ENCODE peak calls at places on chromosomes 4 and X, in six cellular contexts. One of them, this sample, is unnamed.

GRCh38 chr4:110823251-110823650 is 200.4 kb upstream of the PITX2 start:
- DNase-seq in stimulated activated naive B cell treated with anti-CD40 and anti-IgM and Interleukin-4, amounts not matched to agents 10 μg/mL and 1 μg/mL and 100 μg/mL, for 72 hours: no peak
- DNase-seq in T-helper 1 cell: no peak
- DNase-seq in left ventricle myocardium superior: no peak
- DNase-seq in mucosa of gallbladder: no peak
- DNase-seq in stimulated activated CD4-positive, alpha-beta T cell treated with anti-CD3 and anti-CD28 coated beads, TNF-alpha, amount 100 ng/mL, for 24 hours: no peak
- DNase-seq in this sample: no peak

GRCh38 chr4:152686452-152687013 is 6.7 kb upstream of the TMEM154 start:
- DNase-seq in stimulated activated naive B cell treated with anti-CD40 and anti-IgM and Interleukin-4, amounts not matched to agents 10 μg/mL and 1 μg/mL and 100 μg/mL, for 72 hours: no peak
- DNase-seq in T-helper 1 cell: no peak
- DNase-seq in left ventricle myocardium superior: no peak
- DNase-seq in mucosa of gallbladder: no peak
- DNase-seq in stimulated activated CD4-positive, alpha-beta T cell treated with anti-CD3 and anti-CD28 coated beads, TNF-alpha, amount 100 ng/mL, for 24 hours: no peak
- DNase-seq in this sample: no peak

GRCh38 chrX:39734174-39734776 is 363.5 kb downstream of the BCOR start:
- DNase-seq in stimulated activated naive B cell treated with anti-CD40 and anti-IgM and Interleukin-4, amounts not matched to agents 10 μg/mL and 1 μg/mL and 100 μg/mL, for 72 hours: no peak
- DNase-seq in T-helper 1 cell: no peak
- DNase-seq in left ventricle myocardium superior: no peak
- DNase-seq in mucosa of gallbladder: no peak
- DNase-seq in stimulated activated CD4-positive, alpha-beta T cell treated with anti-CD3 and anti-CD28 coated beads, TNF-alpha, amount 100 ng/mL, for 24 hours: no peak
- DNase-seq in this sample: no peak

GRCh38 chr4:132266374-132266773 is 882.7 kb upstream of the PCDH10 start:
- DNase-seq in stimulated activated naive B cell treated with anti-CD40 and anti-IgM and Interleukin-4, amounts not matched to agents 10 μg/mL and 1 μg/mL and 100 μg/mL, for 72 hours: no peak
- DNase-seq in T-helper 1 cell: no peak
- DNase-seq in left ventricle myocardium superior: no peak
- DNase-seq in mucosa of gallbladder: no peak
- DNase-seq in stimulated activated CD4-positive, alpha-beta T cell treated with anti-CD3 and anti-CD28 coated beads, TNF-alpha, amount 100 ng/mL, for 24 hours: no peak
- DNase-seq in this sample: no peak

GRCh38 chrX:16567681-16568080 is 82.3 kb upstream of the S100G start:
- DNase-seq in stimulated activated naive B cell treated with anti-CD40 and anti-IgM and Interleukin-4, amounts not matched to agents 10 μg/mL and 1 μg/mL and 100 μg/mL, for 72 hours: no peak
- DNase-seq in T-helper 1 cell: no peak
- DNase-seq in left ventricle myocardium superior: no peak
- DNase-seq in mucosa of gallbladder: no peak
- DNase-seq in stimulated activated CD4-positive, alpha-beta T cell treated with anti-CD3 and anti-CD28 coated beads, TNF-alpha, amount 100 ng/mL, for 24 hours: no peak
- DNase-seq in this sample: no peak

GRCh38 chrX:151745651-151746050 is 11.1 kb downstream of the CNGA2 start:
- DNase-seq in stimulated activated naive B cell treated with anti-CD40 and anti-IgM and Interleukin-4, amounts not matched to agents 10 μg/mL and 1 μg/mL and 100 μg/mL, for 72 hours: no peak
- DNase-seq in T-helper 1 cell: no peak
- DNase-seq in left ventricle myocardium superior: no peak
- DNase-seq in mucosa of gallbladder: no peak
- DNase-seq in stimulated activated CD4-positive, alpha-beta T cell treated with anti-CD3 and anti-CD28 coated beads, TNF-alpha, amount 100 ng/mL, for 24 hours: no peak
- DNase-seq in this sample: no peak

GRCh38 chrX:39609941-39610340 is 487.8 kb downstream of the BCOR start:
- DNase-seq in stimulated activated naive B cell treated with anti-CD40 and anti-IgM and Interleukin-4, amounts not matched to agents 10 μg/mL and 1 μg/mL and 100 μg/mL, for 72 hours: no peak
- DNase-seq in T-helper 1 cell: no peak
- DNase-seq in left ventricle myocardium superior: no peak
- DNase-seq in mucosa of gallbladder: no peak
- DNase-seq in stimulated activated CD4-positive, alpha-beta T cell treated with anti-CD3 and anti-CD28 coated beads, TNF-alpha, amount 100 ng/mL, for 24 hours: no peak
- DNase-seq in this sample: no peak

GRCh38 chr4:147361726-147362125 is 119.2 kb upstream of the EDNRA start:
- DNase-seq in stimulated activated naive B cell treated with anti-CD40 and anti-IgM and Interleukin-4, amounts not matched to agents 10 μg/mL and 1 μg/mL and 100 μg/mL, for 72 hours: no peak
- DNase-seq in T-helper 1 cell: no peak
- DNase-seq in left ventricle myocardium superior: no peak
- DNase-seq in mucosa of gallbladder: peak; percentile 78
- DNase-seq in stimulated activated CD4-positive, alpha-beta T cell treated with anti-CD3 and anti-CD28 coated beads, TNF-alpha, amount 100 ng/mL, for 24 hours: no peak
- DNase-seq in this sample: peak; percentile 21

GRCh38 chr4:915595-915994 is 16.5 kb downstream of the GAK start:
- DNase-seq in stimulated activated naive B cell treated with anti-CD40 and anti-IgM and Interleukin-4, amounts not matched to agents 10 μg/mL and 1 μg/mL and 100 μg/mL, for 72 hours: no peak
- DNase-seq in T-helper 1 cell: no peak
- DNase-seq in left ventricle myocardium superior: no peak
- DNase-seq in mucosa of gallbladder: no peak
- DNase-seq in stimulated activated CD4-positive, alpha-beta T cell treated with anti-CD3 and anti-CD28 coated beads, TNF-alpha, amount 100 ng/mL, for 24 hours: no peak
- DNase-seq in this sample: no peak

GRCh38 chr4:41213563-41214157 is 682 bp downstream of the APBB2 start:
- DNase-seq in stimulated activated naive B cell treated with anti-CD40 and anti-IgM and Interleukin-4, amounts not matched to agents 10 μg/mL and 1 μg/mL and 100 μg/mL, for 72 hours: no peak
- DNase-seq in T-helper 1 cell: no peak
- DNase-seq in left ventricle myocardium superior: peak; percentile 54
- DNase-seq in mucosa of gallbladder: no peak
- DNase-seq in stimulated activated CD4-positive, alpha-beta T cell treated with anti-CD3 and anti-CD28 coated beads, TNF-alpha, amount 100 ng/mL, for 24 hours: no peak
- DNase-seq in this sample: peak; percentile 27

GRCh38 chrX:41265615-41266014 is 68.3 kb upstream of the DDX3X start:
- DNase-seq in stimulated activated naive B cell treated with anti-CD40 and anti-IgM and Interleukin-4, amounts not matched to agents 10 μg/mL and 1 μg/mL and 100 μg/mL, for 72 hours: peak; percentile 17
- DNase-seq in T-helper 1 cell: no peak
- DNase-seq in left ventricle myocardium superior: no peak
- DNase-seq in mucosa of gallbladder: peak; percentile 25
- DNase-seq in stimulated activated CD4-positive, alpha-beta T cell treated with anti-CD3 and anti-CD28 coated beads, TNF-alpha, amount 100 ng/mL, for 24 hours: no peak
- DNase-seq in this sample: no peak

GRCh38 chrX:94961730-94962129 is 1287.7 kb downstream of the FAM133A start:
- DNase-seq in stimulated activated naive B cell treated with anti-CD40 and anti-IgM and Interleukin-4, amounts not matched to agents 10 μg/mL and 1 μg/mL and 100 μg/mL, for 72 hours: no peak
- DNase-seq in T-helper 1 cell: no peak
- DNase-seq in left ventricle myocardium superior: no peak
- DNase-seq in mucosa of gallbladder: no peak
- DNase-seq in stimulated activated CD4-positive, alpha-beta T cell treated with anti-CD3 and anti-CD28 coated beads, TNF-alpha, amount 100 ng/mL, for 24 hours: no peak
- DNase-seq in this sample: no peak

GRCh38 chrX:42524374-42524773 is 253.6 kb downstream of the PPP1R2C start:
- DNase-seq in stimulated activated naive B cell treated with anti-CD40 and anti-IgM and Interleukin-4, amounts not matched to agents 10 μg/mL and 1 μg/mL and 100 μg/mL, for 72 hours: no peak
- DNase-seq in T-helper 1 cell: no peak
- DNase-seq in left ventricle myocardium superior: no peak
- DNase-seq in mucosa of gallbladder: no peak
- DNase-seq in stimulated activated CD4-positive, alpha-beta T cell treated with anti-CD3 and anti-CD28 coated beads, TNF-alpha, amount 100 ng/mL, for 24 hours: no peak
- DNase-seq in this sample: no peak

GRCh38 chrX:119230850-119231249 is 5.2 kb upstream of the PGRMC1 start:
- DNase-seq in stimulated activated naive B cell treated with anti-CD40 and anti-IgM and Interleukin-4, amounts not matched to agents 10 μg/mL and 1 μg/mL and 100 μg/mL, for 72 hours: no peak
- DNase-seq in T-helper 1 cell: no peak
- DNase-seq in left ventricle myocardium superior: no peak
- DNase-seq in mucosa of gallbladder: no peak
- DNase-seq in stimulated activated CD4-positive, alpha-beta T cell treated with anti-CD3 and anti-CD28 coated beads, TNF-alpha, amount 100 ng/mL, for 24 hours: no peak
- DNase-seq in this sample: no peak

GRCh38 chr4:106809083-106809482 is 227.0 kb downstream of the DKK2 start:
- DNase-seq in stimulated activated naive B cell treated with anti-CD40 and anti-IgM and Interleukin-4, amounts not matched to agents 10 μg/mL and 1 μg/mL and 100 μg/mL, for 72 hours: no peak
- DNase-seq in T-helper 1 cell: no peak
- DNase-seq in left ventricle myocardium superior: no peak
- DNase-seq in mucosa of gallbladder: no peak
- DNase-seq in stimulated activated CD4-positive, alpha-beta T cell treated with anti-CD3 and anti-CD28 coated beads, TNF-alpha, amount 100 ng/mL, for 24 hours: no peak
- DNase-seq in this sample: no peak

GRCh38 chrX:119667111-119667928 is 25.6 kb downstream of the SEPTIN6 start:
- DNase-seq in stimulated activated naive B cell treated with anti-CD40 and anti-IgM and Interleukin-4, amounts not matched to agents 10 μg/mL and 1 μg/mL and 100 μg/mL, for 72 hours: no peak
- DNase-seq in T-helper 1 cell: no peak
- DNase-seq in left ventricle myocardium superior: peak; percentile 45
- DNase-seq in mucosa of gallbladder: no peak
- DNase-seq in stimulated activated CD4-positive, alpha-beta T cell treated with anti-CD3 and anti-CD28 coated beads, TNF-alpha, amount 100 ng/mL, for 24 hours: no peak
- DNase-seq in this sample: no peak

GRCh38 chrX:113059714-113060113 is 219.1 kb upstream of the AMOT start:
- DNase-seq in stimulated activated naive B cell treated with anti-CD40 and anti-IgM and Interleukin-4, amounts not matched to agents 10 μg/mL and 1 μg/mL and 100 μg/mL, for 72 hours: no peak
- DNase-seq in T-helper 1 cell: no peak
- DNase-seq in left ventricle myocardium superior: peak; percentile 22
- DNase-seq in mucosa of gallbladder: no peak
- DNase-seq in stimulated activated CD4-positive, alpha-beta T cell treated with anti-CD3 and anti-CD28 coated beads, TNF-alpha, amount 100 ng/mL, for 24 hours: no peak
- DNase-seq in this sample: no peak

GRCh38 chr4:19727141-19727540 is 524.6 kb upstream of the SLIT2 start:
- DNase-seq in stimulated activated naive B cell treated with anti-CD40 and anti-IgM and Interleukin-4, amounts not matched to agents 10 μg/mL and 1 μg/mL and 100 μg/mL, for 72 hours: no peak
- DNase-seq in T-helper 1 cell: no peak
- DNase-seq in left ventricle myocardium superior: no peak
- DNase-seq in mucosa of gallbladder: no peak
- DNase-seq in stimulated activated CD4-positive, alpha-beta T cell treated with anti-CD3 and anti-CD28 coated beads, TNF-alpha, amount 100 ng/mL, for 24 hours: no peak
- DNase-seq in this sample: no peak

GRCh38 chr4:139986621-139987510 is 167.1 kb downstream of the MAML3 start:
- DNase-seq in stimulated activated naive B cell treated with anti-CD40 and anti-IgM and Interleukin-4, amounts not matched to agents 10 μg/mL and 1 μg/mL and 100 μg/mL, for 72 hours: no peak
- DNase-seq in T-helper 1 cell: no peak
- DNase-seq in left ventricle myocardium superior: no peak
- DNase-seq in mucosa of gallbladder: no peak
- DNase-seq in stimulated activated CD4-positive, alpha-beta T cell treated with anti-CD3 and anti-CD28 coated beads, TNF-alpha, amount 100 ng/mL, for 24 hours: no peak
- DNase-seq in this sample: no peak

GRCh38 chr4:52298444-52298843 is 247.3 kb downstream of the SPATA18 start:
- DNase-seq in stimulated activated naive B cell treated with anti-CD40 and anti-IgM and Interleukin-4, amounts not matched to agents 10 μg/mL and 1 μg/mL and 100 μg/mL, for 72 hours: no peak
- DNase-seq in T-helper 1 cell: no peak
- DNase-seq in left ventricle myocardium superior: no peak
- DNase-seq in mucosa of gallbladder: no peak
- DNase-seq in stimulated activated CD4-positive, alpha-beta T cell treated with anti-CD3 and anti-CD28 coated beads, TNF-alpha, amount 100 ng/mL, for 24 hours: no peak
- DNase-seq in this sample: no peak

GRCh38 chr4:74284074-74284473 is 24.2 kb upstream of the EPGN start:
- DNase-seq in stimulated activated naive B cell treated with anti-CD40 and anti-IgM and Interleukin-4, amounts not matched to agents 10 μg/mL and 1 μg/mL and 100 μg/mL, for 72 hours: no peak
- DNase-seq in T-helper 1 cell: no peak
- DNase-seq in left ventricle myocardium superior: no peak
- DNase-seq in mucosa of gallbladder: no peak
- DNase-seq in stimulated activated CD4-positive, alpha-beta T cell treated with anti-CD3 and anti-CD28 coated beads, TNF-alpha, amount 100 ng/mL, for 24 hours: no peak
- DNase-seq in this sample: no peak

GRCh38 chrX:153974003-153974725 is 1.6 kb downstream of the TMEM187 start:
- DNase-seq in stimulated activated naive B cell treated with anti-CD40 and anti-IgM and Interleukin-4, amounts not matched to agents 10 μg/mL and 1 μg/mL and 100 μg/mL, for 72 hours: no peak
- DNase-seq in T-helper 1 cell: no peak
- DNase-seq in left ventricle myocardium superior: no peak
- DNase-seq in mucosa of gallbladder: no peak
- DNase-seq in stimulated activated CD4-positive, alpha-beta T cell treated with anti-CD3 and anti-CD28 coated beads, TNF-alpha, amount 100 ng/mL, for 24 hours: no peak
- DNase-seq in this sample: peak; percentile 64

GRCh38 chr4:2942532-2943363 is 20.5 kb downstream of the NOP14 start:
- DNase-seq in stimulated activated naive B cell treated with anti-CD40 and anti-IgM and Interleukin-4, amounts not matched to agents 10 μg/mL and 1 μg/mL and 100 μg/mL, for 72 hours: no peak
- DNase-seq in T-helper 1 cell: no peak
- DNase-seq in left ventricle myocardium superior: no peak
- DNase-seq in mucosa of gallbladder: no peak
- DNase-seq in stimulated activated CD4-positive, alpha-beta T cell treated with anti-CD3 and anti-CD28 coated beads, TNF-alpha, amount 100 ng/mL, for 24 hours: no peak
- DNase-seq in this sample: no peak

GRCh38 chr4:181350578-181351420 is 892.4 kb upstream of the TENM3 start:
- DNase-seq in stimulated activated naive B cell treated with anti-CD40 and anti-IgM and Interleukin-4, amounts not matched to agents 10 μg/mL and 1 μg/mL and 100 μg/mL, for 72 hours: no peak
- DNase-seq in T-helper 1 cell: no peak
- DNase-seq in left ventricle myocardium superior: no peak
- DNase-seq in mucosa of gallbladder: no peak
- DNase-seq in stimulated activated CD4-positive, alpha-beta T cell treated with anti-CD3 and anti-CD28 coated beads, TNF-alpha, amount 100 ng/mL, for 24 hours: no peak
- DNase-seq in this sample: no peak

GRCh38 chr4:30719363-30720020 is 677 bp upstream of the PCDH7 start:
- DNase-seq in stimulated activated naive B cell treated with anti-CD40 and anti-IgM and Interleukin-4, amounts not matched to agents 10 μg/mL and 1 μg/mL and 100 μg/mL, for 72 hours: no peak
- DNase-seq in T-helper 1 cell: no peak
- DNase-seq in left ventricle myocardium superior: peak; percentile 75
- DNase-seq in mucosa of gallbladder: peak; percentile 51
- DNase-seq in stimulated activated CD4-positive, alpha-beta T cell treated with anti-CD3 and anti-CD28 coated beads, TNF-alpha, amount 100 ng/mL, for 24 hours: no peak
- DNase-seq in this sample: no peak

GRCh38 chrX:111519215-111519614 is 7.8 kb downstream of the SERTM2 start:
- DNase-seq in stimulated activated naive B cell treated with anti-CD40 and anti-IgM and Interleukin-4, amounts not matched to agents 10 μg/mL and 1 μg/mL and 100 μg/mL, for 72 hours: no peak
- DNase-seq in T-helper 1 cell: no peak
- DNase-seq in left ventricle myocardium superior: no peak
- DNase-seq in mucosa of gallbladder: no peak
- DNase-seq in stimulated activated CD4-positive, alpha-beta T cell treated with anti-CD3 and anti-CD28 coated beads, TNF-alpha, amount 100 ng/mL, for 24 hours: no peak
- DNase-seq in this sample: no peak

GRCh38 chr4:137541181-137541580 is 8.9 kb upstream of the PCDH18 start:
- DNase-seq in stimulated activated naive B cell treated with anti-CD40 and anti-IgM and Interleukin-4, amounts not matched to agents 10 μg/mL and 1 μg/mL and 100 μg/mL, for 72 hours: no peak
- DNase-seq in T-helper 1 cell: no peak
- DNase-seq in left ventricle myocardium superior: no peak
- DNase-seq in mucosa of gallbladder: no peak
- DNase-seq in stimulated activated CD4-positive, alpha-beta T cell treated with anti-CD3 and anti-CD28 coated beads, TNF-alpha, amount 100 ng/mL, for 24 hours: no peak
- DNase-seq in this sample: no peak

GRCh38 chrX:16212024-16212423 is 44.7 kb downstream of the MAGEB17 start:
- DNase-seq in stimulated activated naive B cell treated with anti-CD40 and anti-IgM and Interleukin-4, amounts not matched to agents 10 μg/mL and 1 μg/mL and 100 μg/mL, for 72 hours: no peak
- DNase-seq in T-helper 1 cell: no peak
- DNase-seq in left ventricle myocardium superior: no peak
- DNase-seq in mucosa of gallbladder: no peak
- DNase-seq in stimulated activated CD4-positive, alpha-beta T cell treated with anti-CD3 and anti-CD28 coated beads, TNF-alpha, amount 100 ng/mL, for 24 hours: no peak
- DNase-seq in this sample: peak; percentile 13

GRCh38 chr4:126533176-126533575 is 1099.6 kb upstream of the INTU start:
- DNase-seq in stimulated activated naive B cell treated with anti-CD40 and anti-IgM and Interleukin-4, amounts not matched to agents 10 μg/mL and 1 μg/mL and 100 μg/mL, for 72 hours: no peak
- DNase-seq in T-helper 1 cell: no peak
- DNase-seq in left ventricle myocardium superior: no peak
- DNase-seq in mucosa of gallbladder: no peak
- DNase-seq in stimulated activated CD4-positive, alpha-beta T cell treated with anti-CD3 and anti-CD28 coated beads, TNF-alpha, amount 100 ng/mL, for 24 hours: no peak
- DNase-seq in this sample: no peak

GRCh38 chrX:47247206-47247998 is 14.6 kb downstream of the USP11 start:
- DNase-seq in stimulated activated naive B cell treated with anti-CD40 and anti-IgM and Interleukin-4, amounts not matched to agents 10 μg/mL and 1 μg/mL and 100 μg/mL, for 72 hours: no peak
- DNase-seq in T-helper 1 cell: no peak
- DNase-seq in left ventricle myocardium superior: no peak
- DNase-seq in mucosa of gallbladder: no peak
- DNase-seq in stimulated activated CD4-positive, alpha-beta T cell treated with anti-CD3 and anti-CD28 coated beads, TNF-alpha, amount 100 ng/mL, for 24 hours: no peak
- DNase-seq in this sample: no peak

GRCh38 chr4:3303840-3304715 is 11.3 kb downstream of the RGS12 start:
- DNase-seq in stimulated activated naive B cell treated with anti-CD40 and anti-IgM and Interleukin-4, amounts not matched to agents 10 μg/mL and 1 μg/mL and 100 μg/mL, for 72 hours: no peak
- DNase-seq in T-helper 1 cell: no peak
- DNase-seq in left ventricle myocardium superior: no peak
- DNase-seq in mucosa of gallbladder: no peak
- DNase-seq in stimulated activated CD4-positive, alpha-beta T cell treated with anti-CD3 and anti-CD28 coated beads, TNF-alpha, amount 100 ng/mL, for 24 hours: no peak
- DNase-seq in this sample: no peak

GRCh38 chrX:66200855-66201795 is 37.1 kb downstream of the HEPH start:
- DNase-seq in stimulated activated naive B cell treated with anti-CD40 and anti-IgM and Interleukin-4, amounts not matched to agents 10 μg/mL and 1 μg/mL and 100 μg/mL, for 72 hours: no peak
- DNase-seq in T-helper 1 cell: no peak
- DNase-seq in left ventricle myocardium superior: no peak
- DNase-seq in mucosa of gallbladder: no peak
- DNase-seq in stimulated activated CD4-positive, alpha-beta T cell treated with anti-CD3 and anti-CD28 coated beads, TNF-alpha, amount 100 ng/mL, for 24 hours: no peak
- DNase-seq in this sample: no peak

GRCh38 chrX:154296731-154297130 is 1.1 kb downstream of the TKTL1 start:
- DNase-seq in stimulated activated naive B cell treated with anti-CD40 and anti-IgM and Interleukin-4, amounts not matched to agents 10 μg/mL and 1 μg/mL and 100 μg/mL, for 72 hours: no peak
- DNase-seq in T-helper 1 cell: no peak
- DNase-seq in left ventricle myocardium superior: no peak
- DNase-seq in mucosa of gallbladder: no peak
- DNase-seq in stimulated activated CD4-positive, alpha-beta T cell treated with anti-CD3 and anti-CD28 coated beads, TNF-alpha, amount 100 ng/mL, for 24 hours: no peak
- DNase-seq in this sample: no peak

GRCh38 chr4:57426779-57427395 is 316.7 kb upstream of the IGFBP7 start:
- DNase-seq in stimulated activated naive B cell treated with anti-CD40 and anti-IgM and Interleukin-4, amounts not matched to agents 10 μg/mL and 1 μg/mL and 100 μg/mL, for 72 hours: peak; percentile 36
- DNase-seq in T-helper 1 cell: no peak
- DNase-seq in left ventricle myocardium superior: peak; percentile 83
- DNase-seq in mucosa of gallbladder: peak; percentile 75
- DNase-seq in stimulated activated CD4-positive, alpha-beta T cell treated with anti-CD3 and anti-CD28 coated beads, TNF-alpha, amount 100 ng/mL, for 24 hours: no peak
- DNase-seq in this sample: peak; percentile 64

GRCh38 chrX:68043713-68044438 is 389.4 kb downstream of the OPHN1 start:
- DNase-seq in stimulated activated naive B cell treated with anti-CD40 and anti-IgM and Interleukin-4, amounts not matched to agents 10 μg/mL and 1 μg/mL and 100 μg/mL, for 72 hours: no peak
- DNase-seq in T-helper 1 cell: no peak
- DNase-seq in left ventricle myocardium superior: no peak
- DNase-seq in mucosa of gallbladder: no peak
- DNase-seq in stimulated activated CD4-positive, alpha-beta T cell treated with anti-CD3 and anti-CD28 coated beads, TNF-alpha, amount 100 ng/mL, for 24 hours: no peak
- DNase-seq in this sample: no peak

This sample was measured in pancreas.